ENCODE peak calls at places on chromosomes 3 and 15, in six cellular contexts. One of them, this sample, is unnamed.

GRCh38 chr15:40755821-40756220 is 767 bp upstream of the RMDN3 start:
- DNase-seq in spleen: peak
- DNase-seq in upper lobe of left lung: no peak
- DNase-seq in vagina: peak
- DNase-seq in HL-60: no peak
- DNase-seq in H1: no peak
- DNase-seq in this sample: no peak

GRCh38 chr15:98946301-98947255 is 61.0 kb downstream of the PGPEP1L start:
- DNase-seq in spleen: peak
- DNase-seq in vagina: no peak
- DNase-seq in upper lobe of left lung: no peak
- DNase-seq in HL-60: no peak
- DNase-seq in H1: no peak
- DNase-seq in this sample: peak

GRCh38 chr3:166283856-166284255 is 446.6 kb upstream of the BCHE start:
- DNase-seq in vagina: no peak
- DNase-seq in H1: no peak
- DNase-seq in HL-60: no peak
- DNase-seq in spleen: no peak
- DNase-seq in upper lobe of left lung: no peak
- DNase-seq in this sample: no peak

GRCh38 chr15:96184297-96184696 is 146.2 kb upstream of the NR2F2 start:
- DNase-seq in H1: no peak
- DNase-seq in upper lobe of left lung: no peak
- DNase-seq in HL-60: no peak
- DNase-seq in spleen: no peak
- DNase-seq in vagina: no peak
- DNase-seq in this sample: no peak

GRCh38 chr3:68207327-68207726 is 552.9 kb upstream of the SUCLG2 start:
- DNase-seq in H1: no peak
- DNase-seq in upper lobe of left lung: no peak
- DNase-seq in spleen: no peak
- DNase-seq in HL-60: no peak
- DNase-seq in vagina: no peak
- DNase-seq in this sample: no peak

GRCh38 chr3:157958471-157958870 is 147.7 kb downstream of the SHOX2 start:
- DNase-seq in H1: no peak
- DNase-seq in spleen: no peak
- DNase-seq in upper lobe of left lung: no peak
- DNase-seq in HL-60: no peak
- DNase-seq in vagina: no peak
- DNase-seq in this sample: no peak

GRCh38 chr3:44318929-44319328 is 19.6 kb upstream of the TCAIM start:
- DNase-seq in spleen: no peak
- DNase-seq in upper lobe of left lung: no peak
- DNase-seq in vagina: no peak
- DNase-seq in HL-60: peak
- DNase-seq in H1: no peak
- DNase-seq in this sample: no peak

GRCh38 chr3:99544819-99545281 is 93.5 kb upstream of the COL8A1 start:
- DNase-seq in upper lobe of left lung: no peak
- DNase-seq in spleen: no peak
- DNase-seq in vagina: no peak
- DNase-seq in HL-60: no peak
- DNase-seq in H1: no peak
- DNase-seq in this sample: no peak

GRCh38 chr15:90885432-90886290 is 1.4 kb downstream of the FES start:
- DNase-seq in vagina: no peak
- DNase-seq in spleen: peak
- DNase-seq in H1: no peak
- DNase-seq in HL-60: peak
- DNase-seq in upper lobe of left lung: peak
- DNase-seq in this sample: peak

GRCh38 chr3:197076446-197076845 is 46.8 kb upstream of the MELTF start:
- DNase-seq in upper lobe of left lung: no peak
- DNase-seq in spleen: no peak
- DNase-seq in HL-60: no peak
- DNase-seq in H1: no peak
- DNase-seq in vagina: no peak
- DNase-seq in this sample: no peak

GRCh38 chr15:31278056-31278445 is 48.6 kb upstream of the KLF13 start:
- DNase-seq in vagina: peak
- DNase-seq in H1: no peak
- DNase-seq in upper lobe of left lung: no peak
- DNase-seq in spleen: peak
- DNase-seq in HL-60: no peak
- DNase-seq in this sample: peak

GRCh38 chr3:46737320-46737719 is 19.7 kb upstream of the PRSS50 start:
- DNase-seq in upper lobe of left lung: no peak
- DNase-seq in vagina: no peak
- DNase-seq in HL-60: no peak
- DNase-seq in spleen: peak
- DNase-seq in H1: no peak
- DNase-seq in this sample: no peak

GRCh38 chr15:48965972-48966371 is 2.3 kb upstream of the SHC4 start:
- DNase-seq in H1: no peak
- DNase-seq in upper lobe of left lung: no peak
- DNase-seq in HL-60: peak
- DNase-seq in spleen: no peak
- DNase-seq in vagina: no peak
- DNase-seq in this sample: no peak

GRCh38 chr3:111904376-111905241 is 45.5 kb downstream of the PHLDB2 start:
- DNase-seq in upper lobe of left lung: no peak
- DNase-seq in HL-60: no peak
- DNase-seq in spleen: no peak
- DNase-seq in H1: no peak
- DNase-seq in vagina: no peak
- DNase-seq in this sample: no peak

GRCh38 chr3:53748512-53749271 is 97.5 kb downstream of the CHDH start:
- DNase-seq in vagina: no peak
- DNase-seq in spleen: peak
- DNase-seq in HL-60: no peak
- DNase-seq in upper lobe of left lung: peak
- DNase-seq in H1: peak
- DNase-seq in this sample: peak

GRCh38 chr15:32898991-32899613 is 181.3 kb downstream of the GREM1 start:
- DNase-seq in vagina: no peak
- DNase-seq in H1: peak
- DNase-seq in upper lobe of left lung: no peak
- DNase-seq in spleen: peak
- DNase-seq in HL-60: no peak
- DNase-seq in this sample: no peak

GRCh38 chr3:107992976-107993684 is 97.7 kb downstream of the CD47 start:
- DNase-seq in vagina: no peak
- DNase-seq in H1: no peak
- DNase-seq in spleen: no peak
- DNase-seq in upper lobe of left lung: peak
- DNase-seq in HL-60: no peak
- DNase-seq in this sample: no peak

GRCh38 chr15:64151727-64152506 is at the start of gene SNX22:
- DNase-seq in vagina: no peak
- DNase-seq in spleen: peak
- DNase-seq in H1: no peak
- DNase-seq in upper lobe of left lung: peak
- DNase-seq in HL-60: no peak
- DNase-seq in this sample: no peak

GRCh38 chr3:30578479-30578878 is 27.9 kb upstream of the TGFBR2 start:
- DNase-seq in vagina: peak
- DNase-seq in H1: no peak
- DNase-seq in spleen: peak
- DNase-seq in upper lobe of left lung: no peak
- DNase-seq in HL-60: peak
- DNase-seq in this sample: peak

GRCh38 chr15:69414702-69415161 is 583 bp downstream of the KIF23 start:
- DNase-seq in spleen: no peak
- DNase-seq in H1: no peak
- DNase-seq in upper lobe of left lung: no peak
- DNase-seq in HL-60: no peak
- DNase-seq in vagina: no peak
- DNase-seq in this sample: no peak

GRCh38 chr3:154188416-154188815 is 67.2 kb downstream of the ARHGEF26 start:
- DNase-seq in vagina: no peak
- DNase-seq in spleen: no peak
- DNase-seq in H1: no peak
- DNase-seq in HL-60: no peak
- DNase-seq in upper lobe of left lung: no peak
- DNase-seq in this sample: no peak

GRCh38 chr15:46091860-46092450 is 457.1 kb downstream of the SQOR start:
- DNase-seq in upper lobe of left lung: peak
- DNase-seq in HL-60: no peak
- DNase-seq in vagina: no peak
- DNase-seq in H1: peak
- DNase-seq in spleen: no peak
- DNase-seq in this sample: no peak

GRCh38 chr3:105422645-105423044 is 55.9 kb downstream of the ALCAM start:
- DNase-seq in upper lobe of left lung: no peak
- DNase-seq in H1: no peak
- DNase-seq in vagina: no peak
- DNase-seq in HL-60: no peak
- DNase-seq in spleen: no peak
- DNase-seq in this sample: no peak

GRCh38 chr15:70494861-70495571 is 268.3 kb downstream of the UACA start:
- DNase-seq in HL-60: no peak
- DNase-seq in vagina: no peak
- DNase-seq in spleen: peak
- DNase-seq in upper lobe of left lung: no peak
- DNase-seq in H1: no peak
- DNase-seq in this sample: no peak

DNA sequence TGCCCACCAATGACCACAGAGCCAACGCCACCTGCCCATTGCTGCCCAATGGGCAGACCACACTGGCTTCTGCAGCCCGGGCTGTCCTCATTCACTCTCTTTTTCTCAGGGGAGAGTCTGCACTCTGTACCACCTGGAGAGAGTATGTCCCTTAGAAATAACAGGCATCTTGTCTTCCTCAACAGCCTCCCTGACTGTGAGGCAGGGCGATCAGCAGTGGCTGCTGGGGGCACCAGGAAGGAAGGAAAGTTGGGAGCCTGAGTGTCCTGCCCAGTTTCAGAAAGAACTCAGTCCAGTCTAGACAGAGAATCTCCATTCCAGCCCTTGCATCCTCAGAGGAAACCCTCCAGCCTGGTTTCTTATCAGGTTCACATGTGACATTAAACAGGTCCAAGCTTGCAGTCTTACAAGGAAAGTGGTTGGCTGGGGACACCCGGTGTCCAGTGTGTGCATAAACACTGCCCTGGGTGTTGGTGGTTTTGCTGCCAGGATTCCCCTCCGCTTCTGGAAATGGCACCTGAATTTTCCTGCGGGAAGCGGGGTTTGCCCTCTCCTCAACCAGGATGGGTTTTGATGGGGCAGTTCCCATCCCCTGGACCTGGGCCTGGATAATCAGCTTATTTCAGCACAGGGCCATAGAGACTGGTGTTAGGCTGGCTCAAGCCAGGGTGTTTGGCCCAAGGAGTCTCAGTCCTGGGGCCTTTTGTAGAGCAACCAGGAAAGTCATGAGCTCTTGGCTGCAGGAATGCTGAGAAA is 37.1 kb downstream of the SSUH2 start:
- DNase-seq in vagina: no peak
- DNase-seq in H1: no peak
- DNase-seq in HL-60: no peak
- DNase-seq in spleen: no peak
- DNase-seq in upper lobe of left lung: no peak
- DNase-seq in this sample: no peak
- TF ChIP-seq CTCF in vagina: peak
- TF ChIP-seq CTCF in H1: peak
- TF ChIP-seq CTCF in HL-60: no peak
- TF ChIP-seq CTCF in spleen: peak
- TF ChIP-seq CTCF in upper lobe of left lung: peak
- TF ChIP-seq CTCF in this sample: no peak

GRCh38 chr15:80317389-80318169 is 65.6 kb upstream of the CTXND1 start:
- DNase-seq in upper lobe of left lung: peak
- DNase-seq in H1: no peak
- DNase-seq in HL-60: no peak
- DNase-seq in spleen: no peak
- DNase-seq in vagina: no peak
- DNase-seq in this sample: peak
- TF ChIP-seq POLR2AphosphoS5 in upper lobe of left lung: peak
- TF ChIP-seq POLR2AphosphoS5 in H1: no peak
- TF ChIP-seq POLR2AphosphoS5 in HL-60: no peak
- TF ChIP-seq POLR2AphosphoS5 in spleen: no peak
- TF ChIP-seq POLR2AphosphoS5 in vagina: no peak
- TF ChIP-seq POLR2AphosphoS5 in this sample: peak

GRCh38 chr15:60414016-60414682 is 16.4 kb upstream of the ANXA2 start:
- DNase-seq in spleen: no peak
- DNase-seq in H1: no peak
- DNase-seq in upper lobe of left lung: no peak
- DNase-seq in HL-60: no peak
- DNase-seq in vagina: no peak
- DNase-seq in this sample: no peak
- H3K27ac ChIP-seq in spleen: no peak
- H3K27ac ChIP-seq in H1: no peak
- H3K27ac ChIP-seq in upper lobe of left lung: peak
- H3K27ac ChIP-seq in HL-60: no peak
- H3K27ac ChIP-seq in vagina: peak
- H3K27ac ChIP-seq in this sample: no peak

GRCh38 chr15:47551079-47551478 is 166.2 kb upstream of the SEMA6D start:
- DNase-seq in H1: no peak
- DNase-seq in upper lobe of left lung: no peak
- DNase-seq in HL-60: no peak
- DNase-seq in vagina: no peak
- DNase-seq in spleen: no peak
- DNase-seq in this sample: no peak
- TF ChIP-seq CTCF in H1: peak
- TF ChIP-seq CTCF in upper lobe of left lung: no peak
- TF ChIP-seq CTCF in HL-60: no peak
- TF ChIP-seq CTCF in vagina: no peak
- TF ChIP-seq CTCF in spleen: no peak
- TF ChIP-seq CTCF in this sample: no peak

DNA sequence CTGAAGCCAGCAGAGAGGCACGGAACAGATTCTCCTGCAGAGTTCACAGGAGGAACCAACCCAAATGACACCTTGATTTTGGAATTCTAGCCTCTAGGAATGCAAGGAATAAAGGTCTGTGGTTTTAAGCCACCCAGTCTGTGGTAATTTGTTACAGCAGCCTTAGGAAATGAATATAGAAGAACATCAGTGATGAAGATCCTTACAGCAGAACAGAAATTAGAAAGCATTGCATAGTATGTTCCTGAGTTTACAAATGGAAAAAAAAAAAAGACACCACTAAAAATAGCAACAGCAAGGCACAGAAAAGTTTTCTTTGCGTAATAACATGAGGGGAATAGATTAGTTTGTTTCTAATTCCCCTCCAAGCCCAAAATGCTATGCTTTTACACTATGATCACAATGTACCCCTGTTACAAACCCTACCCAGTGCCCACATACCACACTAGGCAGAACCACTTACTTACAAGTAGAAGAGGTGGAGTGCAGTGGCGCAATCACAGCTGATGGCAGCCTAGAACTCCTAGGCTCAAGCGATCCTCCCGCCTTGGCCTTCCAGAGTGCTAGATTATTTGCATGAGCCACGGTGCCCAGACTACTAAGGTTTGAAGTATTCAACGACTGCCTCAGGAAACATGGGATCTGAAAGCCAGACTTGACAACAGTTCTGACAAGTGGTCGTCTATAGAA is 84.3 kb downstream of the SHQ1 start:
- DNase-seq in vagina: no peak
- DNase-seq in HL-60: no peak
- DNase-seq in spleen: no peak
- DNase-seq in H1: no peak
- DNase-seq in upper lobe of left lung: no peak
- DNase-seq in this sample: no peak
- TF ChIP-seq POLR2AphosphoS5 in vagina: no peak
- TF ChIP-seq POLR2AphosphoS5 in HL-60: no peak
- TF ChIP-seq POLR2AphosphoS5 in spleen: no peak
- TF ChIP-seq POLR2AphosphoS5 in H1: no peak
- TF ChIP-seq POLR2AphosphoS5 in upper lobe of left lung: no peak
- TF ChIP-seq POLR2AphosphoS5 in this sample: no peak

GRCh38 chr3:187970106-187970505 is 183.9 kb upstream of the LPP start:
- DNase-seq in vagina: no peak
- DNase-seq in H1: no peak
- DNase-seq in HL-60: no peak
- DNase-seq in spleen: no peak
- DNase-seq in upper lobe of left lung: no peak
- DNase-seq in this sample: no peak
- H3K27ac ChIP-seq in vagina: no peak
- H3K27ac ChIP-seq in H1: no peak
- H3K27ac ChIP-seq in HL-60: no peak
- H3K27ac ChIP-seq in spleen: no peak
- H3K27ac ChIP-seq in upper lobe of left lung: no peak
- H3K27ac ChIP-seq in this sample: no peak

This sample was measured in sigmoid colon.